ENCODE peak calls at places on chromosome 21, in six cellular contexts. Y is BJ; O is hippocampal formation; U is stimulated activated CD8-positive, alpha-beta memory T cell treated with anti-CD3 and anti-CD28 coated beads, Interleukin-2, amount 100 ng/mL, for 1 hour; K is NCI-H1105; T is OCI-LY7. Z is an unnamed sample.

GRCh38 chr21:31744162-31744800 is 12.4 kb upstream of the SCAF4 start:
- DNase-seq in O (no peak), T (no peak), Y (no peak), U (no peak), K (no peak), Z (no peak)

GRCh38 chr21:37758997-37759396 is 157.3 kb downstream of the KCNJ6 start:
- DNase-seq in Y (no peak), K (peak), O (no peak), U (no peak), T (peak), Z (peak)

GRCh38 chr21:44988607-44989537 is 49.0 kb downstream of the SLX9 start:
- DNase-seq in U (no peak), O (no peak), Y (no peak), T (no peak), K (no peak), Z (no peak)

GRCh38 chr21:29164330-29164942 is 34.0 kb downstream of the MAP3K7CL start:
- DNase-seq in Y (no peak), K (peak), T (peak), O (peak), U (no peak), Z (peak)

GRCh38 chr21:27550258-27550657 is 583.4 kb upstream of the ADAMTS5 start:
- DNase-seq in T (no peak), U (no peak), Y (no peak), K (no peak), O (no peak), Z (no peak)

GRCh38 chr21:26137379-26138060 is 33.0 kb downstream of the APP start:
- DNase-seq in U (no peak), K (no peak), Y (no peak), O (no peak), T (no peak), Z (peak)

GRCh38 chr21:15874610-15875009 is 144.8 kb downstream of the USP25 start:
- DNase-seq in T (no peak), K (no peak), U (no peak), Y (no peak), O (no peak), Z (no peak)

GRCh38 chr21:40054403-40054802 is 187.2 kb downstream of the PCP4 start:
- DNase-seq in O (no peak), Y (no peak), U (no peak), T (no peak), K (peak), Z (no peak)

GRCh38 chr21:29190920-29191319 is 60.5 kb downstream of the MAP3K7CL start:
- DNase-seq in T (no peak), O (no peak), K (no peak), U (no peak), Y (no peak), Z (no peak)

GRCh38 chr21:34836103-34836932 is 167.5 kb downstream of the CLIC6 start:
- DNase-seq in O (no peak), T (no peak), K (no peak), Y (peak), U (no peak), Z (peak)

GRCh38 chr21:44065428-44065827 is 41.8 kb upstream of the PWP2 start:
- DNase-seq in Y (no peak), T (no peak), O (no peak), U (peak), K (no peak), Z (no peak)

GRCh38 chr21:35395728-35396127 is 346.6 kb upstream of the RUNX1 start:
- DNase-seq in U (no peak), T (no peak), O (no peak), Y (no peak), K (no peak), Z (peak)

GRCh38 chr21:16954787-16955186 is 558.1 kb upstream of the CXADR start:
- DNase-seq in K (no peak), T (no peak), Y (no peak), O (no peak), U (no peak), Z (no peak)

GRCh38 chr21:33268736-33269441 is 2.7 kb downstream of the IL10RB start:
- DNase-seq in U (no peak), K (peak), Y (no peak), O (no peak), T (peak), Z (no peak)

GRCh38 chr21:42456457-42456856 is 39.6 kb downstream of the RSPH1 start:
- DNase-seq in U (no peak), Y (no peak), T (no peak), O (no peak), K (no peak), Z (no peak)

GRCh38 chr21:24205317-24205716 is 1402.0 kb downstream of the MRPL39 start:
- DNase-seq in K (no peak), T (no peak), O (no peak), Y (no peak), U (no peak), Z (no peak)

GRCh38 chr21:31397515-31397926 is 53.5 kb upstream of the TIAM1 start:
- DNase-seq in K (peak), Y (no peak), T (peak), U (no peak), O (peak), Z (peak)

GRCh38 chr21:43287111-43287973 is 118.5 kb downstream of the CRYAA start:
- DNase-seq in K (no peak), Y (no peak), U (no peak), O (no peak), T (no peak), Z (no peak)

GRCh38 chr21:14981246-14981645 is 83.6 kb downstream of the NRIP1 start:
- DNase-seq in T (no peak), Y (no peak), K (no peak), O (no peak), U (no peak), Z (no peak)

GRCh38 chr21:35340273-35340672 is 291.2 kb upstream of the RUNX1 start:
- DNase-seq in O (no peak), K (no peak), U (no peak), Y (no peak), T (peak), Z (peak)

GRCh38 chr21:37552496-37553399 is 186.2 kb downstream of the DYRK1A start:
- DNase-seq in K (no peak), O (no peak), T (no peak), Y (no peak), U (no peak), Z (peak)

GRCh38 chr21:36846624-36847023 is 119.8 kb downstream of the HLCS start:
- DNase-seq in Y (no peak), U (no peak), K (no peak), T (no peak), O (no peak), Z (no peak)

GRCh38 chr21:46284722-46285121 is 689 bp downstream of the MCM3AP start:
- DNase-seq in O (no peak), T (no peak), Y (no peak), K (no peak), U (no peak), Z (no peak)

GRCh38 chr21:43825936-43826622 is 36.7 kb downstream of the RRP1 start:
- DNase-seq in U (no peak), K (peak), Y (no peak), O (no peak), T (no peak), Z (no peak)

GRCh38 chr21:38997051-38997450 is 186.2 kb downstream of the PSMG1 start:
- DNase-seq in K (no peak), O (no peak), T (no peak), U (no peak), Y (no peak), Z (no peak)

GRCh38 chr21:38470762-38471161 is 27.5 kb downstream of the ERG start:
- DNase-seq in Y (no peak), O (no peak), T (no peak), U (no peak), K (no peak), Z (no peak)

GRCh38 chr21:32705139-32705538 is 22.7 kb downstream of the SYNJ1 start:
- DNase-seq in T (no peak), Y (no peak), O (no peak), U (no peak), K (no peak), Z (no peak)

GRCh38 chr21:45016491-45017375 is 57.6 kb upstream of the ADARB1 start:
- DNase-seq in K (no peak), O (no peak), Y (no peak), T (no peak), U (no peak), Z (no peak)

GRCh38 chr21:31731112-31731801 is 661 bp downstream of the SCAF4 start:
- DNase-seq in O (no peak), U (peak), K (peak), Y (no peak), T (peak), Z (peak)

GRCh38 chr21:26011292-26011940 is 159.2 kb downstream of the APP start:
- DNase-seq in O (no peak), Y (no peak), U (no peak), K (no peak), T (no peak), Z (no peak)

GRCh38 chr21:45726438-45726837 is 82.9 kb downstream of the PCBP3 start:
- DNase-seq in U (no peak), K (no peak), T (no peak), Y (no peak), O (no peak), Z (peak)